ENCODE peak calls at places on chromosomes 3 and 15, in five cellular contexts. W is A549, H is H1, G is K562, I is HepG2. P is an unnamed sample.

GRCh38 chr3:181727122-181728036 is 15.7 kb downstream of the SOX2 start:
- DNase-seq in W (no peak), I (no peak), G (no peak), H (no peak), P (no peak)

GRCh38 chr3:1082024-1082633 is 10.7 kb upstream of the CNTN6 start:
- DNase-seq in H (no peak), G (no peak), I (peak; percentile 1), W (peak; percentile 43), P (peak; percentile 1)

GRCh38 chr15:66233487-66234415 is 19.8 kb downstream of the MEGF11 start:
- DNase-seq in H (no peak), I (peak; percentile 23), W (peak; percentile 64), G (peak; percentile 48), P (no peak)

GRCh38 chr3:50433954-50434353 is 69.5 kb downstream of the CACNA2D2 start:
- DNase-seq in H (no peak), I (no peak), W (no peak), G (no peak), P (no peak)

GRCh38 chr3:158403013-158403412 is 168.0 kb upstream of the MLF1 start:
- DNase-seq in W (no peak), G (no peak), H (no peak), I (no peak), P (no peak)

GRCh38 chr3:22835041-22835440 is 368.1 kb upstream of the UBE2E2 start:
- DNase-seq in W (peak; percentile 39), I (no peak), G (no peak), H (no peak), P (no peak)

GRCh38 chr15:95875141-95875643 is 455.3 kb upstream of the NR2F2 start:
- DNase-seq in W (no peak), H (no peak), G (no peak), I (peak; percentile 3), P (peak; percentile 48)

GRCh38 chr3:132448211-132448961 is 31.1 kb downstream of the DNAJC13 start:
- DNase-seq in G (no peak), H (no peak), I (no peak), W (no peak), P (peak; percentile 57)

GRCh38 chr3:131107637-131108433 is 81.2 kb downstream of the NEK11 start:
- DNase-seq in I (peak; percentile 60), W (peak; percentile 12), H (no peak), G (no peak), P (peak; percentile 6)

GRCh38 chr3:43155464-43156121 is 49.7 kb upstream of the POMGNT2 start:
- DNase-seq in W (peak; percentile 54), H (peak; percentile 23), G (peak; percentile 51), I (peak; percentile 51), P (peak; percentile 68)

GRCh38 chr3:127745656-127746399 is 73.1 kb downstream of the ABTB1 start:
- DNase-seq in W (no peak), G (no peak), I (no peak), H (no peak), P (no peak)

GRCh38 chr3:127747751-127748521 is 74.4 kb downstream of the MGLL start:
- DNase-seq in I (no peak), G (no peak), H (no peak), W (peak; percentile 96), P (peak; percentile 79)

GRCh38 chr3:127747066-127747465 is 74.3 kb downstream of the ABTB1 start:
- DNase-seq in I (no peak), H (no peak), G (no peak), W (no peak), P (no peak)

GRCh38 chr3:127744875-127745274 is 72.1 kb downstream of the ABTB1 start:
- DNase-seq in I (no peak), G (no peak), W (no peak), H (no peak), P (no peak)

DNA sequence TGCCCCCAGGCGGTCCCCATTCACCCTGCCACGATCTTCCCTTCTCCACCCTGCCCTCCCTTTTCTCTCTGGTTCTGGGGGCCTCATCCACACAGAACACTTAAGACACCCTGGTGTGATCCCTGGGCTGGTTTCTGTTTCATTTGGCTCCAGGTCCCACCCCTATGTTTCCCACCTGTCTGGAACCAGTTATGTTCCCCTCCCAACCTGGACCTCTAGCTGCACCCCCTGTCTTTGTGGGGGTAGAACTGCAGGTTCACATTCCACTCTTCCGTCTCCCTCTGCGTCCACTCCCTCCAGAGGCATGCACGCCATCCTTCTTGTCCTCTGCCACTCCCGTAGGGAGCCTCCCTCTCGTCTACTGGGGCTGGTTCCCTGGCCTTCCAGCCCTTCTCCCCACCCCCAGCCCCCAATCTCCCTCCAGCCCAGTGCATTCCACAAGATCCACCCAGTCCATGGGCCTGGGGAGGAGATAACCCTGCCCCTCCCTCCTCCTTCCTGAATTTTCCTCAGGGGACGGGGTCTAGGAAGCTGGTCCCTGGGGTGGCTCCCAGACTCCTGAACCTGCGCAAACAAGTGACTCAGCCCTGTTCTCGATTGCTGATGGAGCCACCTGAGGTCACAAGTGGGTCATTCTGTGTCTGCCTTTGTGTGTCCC is 73.8 kb downstream of the ABTB1 start:
- DNase-seq in G (peak; percentile 28), W (peak; percentile 95), I (no peak), H (no peak), P (no peak)
- TF ChIP-seq JUN in G (no peak), W (peak; percentile 63), I (no peak), H (no peak), P (no peak)

GRCh38 chr3:4980229-4981159 is 1.3 kb downstream of the BHLHE40 start:
- DNase-seq in I (peak; percentile 65), H (no peak), G (peak; percentile 86), W (peak; percentile 90), P (peak; percentile 93)
- TF ChIP-seq POLR2A in I (no peak), H (peak; percentile 38), G (peak; percentile 45), W (no peak), P (peak; percentile 39)

GRCh38 chr3:189911001-189911400 is 209.7 kb downstream of the P3H2 start:
- DNase-seq in G (no peak), I (no peak), H (no peak), W (no peak), P (no peak)
- TF ChIP-seq JUN in G (no peak), I (no peak), H (no peak), W (no peak), P (no peak)

GRCh38 chr3:177194319-177194718 is 3.0 kb downstream of the TBL1XR1 start:
- DNase-seq in I (no peak), W (no peak), G (no peak), H (no peak), P (no peak)

GRCh38 chr3:177197041-177197933 is at the start of gene TBL1XR1:
- DNase-seq in G (peak; percentile 93), H (peak; percentile 67), I (peak; percentile 85), W (peak; percentile 93), P (peak; percentile 91)

GRCh38 chr3:177196473-177197040 is 725 bp downstream of the TBL1XR1 start:
- DNase-seq in H (no peak), G (peak; percentile 59), I (no peak), W (peak; percentile 52), P (peak; percentile 44)

GRCh38 chr3:177195242-177195940 is 1.9 kb downstream of the TBL1XR1 start:
- DNase-seq in W (no peak), I (no peak), G (peak; percentile 53), H (no peak), P (peak; percentile 53)

DNA sequence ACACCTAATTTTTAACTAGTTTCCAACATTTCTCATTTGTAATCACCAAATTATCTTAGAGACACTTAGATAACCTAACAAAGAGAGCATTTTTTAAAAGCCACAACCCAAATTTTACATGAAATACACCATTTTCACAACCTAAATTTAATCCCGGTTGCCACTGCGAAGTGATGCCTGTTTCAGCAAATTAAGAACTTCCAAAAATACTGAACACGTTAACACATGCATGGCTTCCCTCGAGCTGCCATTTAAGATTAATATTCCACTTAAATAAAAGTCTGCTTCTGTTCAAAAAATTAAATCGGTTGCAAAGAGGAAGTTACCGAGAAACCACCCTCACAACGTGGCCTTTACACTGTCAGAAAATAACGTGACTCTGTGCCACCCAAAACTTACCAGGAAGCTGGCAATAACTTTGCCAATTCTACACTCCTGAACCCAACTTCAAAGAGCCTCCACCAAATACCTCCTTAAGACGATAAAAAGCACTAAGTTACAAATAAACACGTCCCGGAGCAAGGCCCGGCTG is 1.3 kb downstream of the TBL1XR1 start:
- DNase-seq in H (no peak), W (no peak), I (no peak), G (no peak), P (peak; percentile 48)
- TF ChIP-seq POLR2A in H (no peak), W (no peak), I (no peak), G (no peak), P (no peak)

DNA sequence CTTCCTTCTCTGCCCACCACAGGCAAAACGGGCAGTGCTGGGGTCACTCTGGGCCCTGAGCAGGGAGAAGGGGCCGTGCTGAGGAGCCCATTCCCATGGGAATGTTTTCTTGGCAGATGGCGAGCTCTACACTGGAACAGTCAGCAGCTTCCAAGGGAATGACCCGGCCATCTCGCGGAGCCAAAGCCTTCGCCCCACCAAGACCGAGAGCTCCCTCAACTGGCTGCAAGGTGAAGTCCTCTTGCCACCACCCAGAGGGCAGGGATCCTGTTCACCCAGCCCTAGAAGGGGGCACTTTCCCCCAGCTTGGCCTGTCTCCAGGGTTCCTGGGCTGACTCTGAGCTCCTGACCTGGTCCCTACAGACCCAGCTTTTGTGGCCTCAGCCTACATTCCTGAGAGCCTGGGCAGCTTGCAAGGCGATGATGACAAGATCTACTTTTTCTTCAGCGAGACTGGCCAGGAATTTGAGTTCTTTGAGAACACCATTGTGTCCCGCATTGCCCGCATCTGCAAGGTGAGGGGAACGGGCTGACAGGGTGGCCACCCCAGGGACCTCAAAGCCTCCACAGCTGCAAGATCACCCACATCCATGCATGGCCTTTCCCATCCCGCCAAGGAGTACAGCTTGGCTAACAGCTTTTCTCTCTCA is 12.4 kb downstream of the CIB1 start:
- DNase-seq in I (peak; percentile 67), G (peak; percentile 68), H (peak; percentile 72), W (peak; percentile 90), P (peak; percentile 70)
- TF ChIP-seq JUN in I (no peak), G (no peak), H (no peak), W (no peak), P (no peak)

DNA sequence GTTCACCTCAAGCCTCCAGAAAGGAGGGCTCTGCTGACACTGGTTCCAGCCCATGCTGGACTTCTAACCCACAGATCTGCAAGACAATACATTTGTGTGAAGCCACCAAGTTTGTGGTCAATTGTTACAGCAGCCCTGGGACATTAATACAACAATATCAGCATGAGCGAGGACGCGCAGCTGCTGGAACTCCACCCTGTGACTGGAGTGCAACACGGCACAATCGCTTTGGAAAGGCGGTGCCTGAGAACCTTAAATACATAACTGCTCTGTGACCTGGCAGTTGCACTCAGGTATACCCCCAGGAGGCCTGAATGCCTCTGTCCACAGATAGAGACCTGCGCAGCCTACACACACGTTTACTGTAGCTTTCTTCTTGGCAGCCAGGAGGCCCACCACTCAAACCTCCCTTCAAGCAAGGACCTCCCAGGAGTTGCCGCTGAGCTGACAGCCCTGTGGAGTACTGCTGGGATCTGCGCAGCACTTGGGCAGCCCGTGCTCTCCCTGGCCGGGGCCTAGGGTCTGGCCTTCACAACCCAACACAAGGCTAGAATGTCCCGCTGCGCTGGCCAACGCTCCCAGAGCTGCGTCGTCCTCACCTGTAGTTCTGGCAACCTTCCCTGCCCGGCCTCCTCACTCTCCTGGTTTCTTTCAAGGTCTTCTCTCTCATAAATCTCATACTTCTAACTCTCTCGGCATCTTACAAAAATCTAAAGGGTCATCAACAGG is 8.3 kb downstream of the MRPS25 start:
- DNase-seq in I (no peak), H (no peak), W (no peak), G (no peak), P (no peak)
- TF ChIP-seq POLR2A in I (no peak), H (no peak), W (no peak), G (no peak), P (no peak)

GRCh38 chr3:150787741-150788370 is 24.9 kb upstream of the SIAH2 start:
- DNase-seq in W (peak; percentile 84), H (no peak), G (peak; percentile 73), I (peak; percentile 53), P (peak; percentile 60)
- TF ChIP-seq JUN in W (no peak), H (no peak), G (no peak), I (no peak), P (no peak)

GRCh38 chr3:160399347-160400047 is at the start of gene SMC4:
- DNase-seq in I (peak; percentile 91), G (peak; percentile 86), W (peak; percentile 93), H (peak; percentile 50), P (peak; percentile 92)
- TF ChIP-seq POLR2A in I (peak; percentile 80), G (peak; percentile 95), W (peak; percentile 69), H (peak; percentile 93), P (peak; percentile 24)

P was measured in endothelial cell of umbilical vein.